ENCODE peak calls at places on chromosomes 2 and 18, in five cellular contexts. One of them, this sample, is unnamed.
A peak's percentile ranks its signal among the peaks of the same experiment; 100 is the strongest.

GRCh38 chr2:48347712-48348111 is 182.2 kb upstream of the STON1 start:
- DNase-seq in heart left ventricle: no peak
- DNase-seq in A673: peak; percentile 34
- DNase-seq in heart right ventricle: no peak
- DNase-seq in aorta: no peak
- DNase-seq in this sample: no peak

GRCh38 chr2:65587779-65588178 is 155.4 kb upstream of the SPRED2 start:
- DNase-seq in heart left ventricle: no peak
- DNase-seq in aorta: no peak
- DNase-seq in A673: no peak
- DNase-seq in heart right ventricle: no peak
- DNase-seq in this sample: no peak

GRCh38 chr2:119126650-119127049 is 31.9 kb downstream of the C1QL2 start:
- DNase-seq in heart right ventricle: no peak
- DNase-seq in A673: peak; percentile 28
- DNase-seq in aorta: no peak
- DNase-seq in heart left ventricle: no peak
- DNase-seq in this sample: peak; percentile 48

GRCh38 chr2:37324786-37325624 is at the start of gene PRKD3:
- DNase-seq in heart right ventricle: peak; percentile 43
- DNase-seq in A673: peak; percentile 90
- DNase-seq in aorta: peak; percentile 67
- DNase-seq in heart left ventricle: no peak
- DNase-seq in this sample: no peak

GRCh38 chr18:55967019-55967418 is 379.0 kb upstream of the TCF4 start:
- DNase-seq in heart left ventricle: no peak
- DNase-seq in aorta: no peak
- DNase-seq in heart right ventricle: no peak
- DNase-seq in A673: no peak
- DNase-seq in this sample: no peak

GRCh38 chr2:73911548-73912208 is 15.0 kb upstream of the DGUOK start:
- DNase-seq in aorta: no peak
- DNase-seq in heart right ventricle: no peak
- DNase-seq in A673: no peak
- DNase-seq in heart left ventricle: no peak
- DNase-seq in this sample: no peak

GRCh38 chr2:124623560-124623959 is 598.5 kb downstream of the CNTNAP5 start:
- DNase-seq in A673: no peak
- DNase-seq in heart left ventricle: no peak
- DNase-seq in aorta: no peak
- DNase-seq in heart right ventricle: no peak
- DNase-seq in this sample: no peak

GRCh38 chr2:232216028-232216427 is 162.5 kb upstream of the ALPP start:
- DNase-seq in heart left ventricle: no peak
- DNase-seq in heart right ventricle: no peak
- DNase-seq in A673: no peak
- DNase-seq in aorta: no peak
- DNase-seq in this sample: no peak

GRCh38 chr18:8238507-8238906 is 370.7 kb upstream of the RAB12 start:
- DNase-seq in heart left ventricle: no peak
- DNase-seq in heart right ventricle: no peak
- DNase-seq in aorta: no peak
- DNase-seq in A673: no peak
- DNase-seq in this sample: no peak

GRCh38 chr18:11859903-11860407 is 8.7 kb downstream of the CHMP1B start:
- DNase-seq in aorta: no peak
- DNase-seq in A673: no peak
- DNase-seq in heart right ventricle: no peak
- DNase-seq in heart left ventricle: no peak
- DNase-seq in this sample: peak; percentile 56

GRCh38 chr2:74094291-74094690 is 53.4 kb downstream of the BOLA3 start:
- DNase-seq in heart left ventricle: no peak
- DNase-seq in A673: no peak
- DNase-seq in aorta: no peak
- DNase-seq in heart right ventricle: no peak
- DNase-seq in this sample: no peak

GRCh38 chr2:11876889-11877288 is 130.5 kb downstream of the LPIN1 start:
- DNase-seq in heart left ventricle: no peak
- DNase-seq in aorta: no peak
- DNase-seq in A673: no peak
- DNase-seq in heart right ventricle: no peak
- DNase-seq in this sample: no peak

GRCh38 chr2:28896906-28897305 is 2.4 kb downstream of the WDR43 start:
- DNase-seq in aorta: no peak
- DNase-seq in A673: peak; percentile 11
- DNase-seq in heart right ventricle: no peak
- DNase-seq in heart left ventricle: no peak
- DNase-seq in this sample: no peak

GRCh38 chr18:58941426-58942099 is 76.9 kb downstream of the ZNF532 start:
- DNase-seq in heart right ventricle: no peak
- DNase-seq in A673: no peak
- DNase-seq in heart left ventricle: no peak
- DNase-seq in aorta: no peak
- DNase-seq in this sample: no peak

GRCh38 chr2:44934962-44935853 is 6.3 kb upstream of the SIX3 start:
- DNase-seq in heart right ventricle: no peak
- DNase-seq in aorta: no peak
- DNase-seq in heart left ventricle: no peak
- DNase-seq in A673: no peak
- DNase-seq in this sample: peak; percentile 77

GRCh38 chr2:38374978-38375377 is 2.1 kb downstream of the ATL2 start:
- DNase-seq in A673: no peak
- DNase-seq in aorta: no peak
- DNase-seq in heart right ventricle: no peak
- DNase-seq in heart left ventricle: no peak
- DNase-seq in this sample: no peak

GRCh38 chr18:57813245-57813644 is 10.1 kb upstream of the ATP8B1 start:
- DNase-seq in A673: no peak
- DNase-seq in heart right ventricle: no peak
- DNase-seq in heart left ventricle: no peak
- DNase-seq in aorta: no peak
- DNase-seq in this sample: no peak

GRCh38 chr2:226984461-226985226 is 148.8 kb downstream of the RHBDD1 start:
- DNase-seq in A673: peak; percentile 33
- DNase-seq in heart right ventricle: no peak
- DNase-seq in heart left ventricle: no peak
- DNase-seq in aorta: no peak
- DNase-seq in this sample: no peak

GRCh38 chr2:64017811-64018714 is 1.2 kb downstream of the VPS54 start:
- DNase-seq in heart right ventricle: no peak
- DNase-seq in heart left ventricle: no peak
- DNase-seq in A673: peak; percentile 47
- DNase-seq in aorta: no peak
- DNase-seq in this sample: peak; percentile 67

GRCh38 chr2:99879481-99879880 is 262.9 kb downstream of the AFF3 start:
- DNase-seq in heart left ventricle: no peak
- DNase-seq in aorta: no peak
- DNase-seq in A673: no peak
- DNase-seq in heart right ventricle: no peak
- DNase-seq in this sample: no peak

GRCh38 chr2:33411765-33412164 is 64.7 kb upstream of the RASGRP3 start:
- DNase-seq in heart right ventricle: no peak
- DNase-seq in heart left ventricle: no peak
- DNase-seq in A673: no peak
- DNase-seq in aorta: no peak
- DNase-seq in this sample: peak; percentile 66

GRCh38 chr2:127231130-127231865 is 11.2 kb upstream of the CYP27C1 start:
- DNase-seq in aorta: no peak
- DNase-seq in heart left ventricle: no peak
- DNase-seq in A673: no peak
- DNase-seq in heart right ventricle: no peak
- DNase-seq in this sample: no peak

GRCh38 chr2:29405266-29405665 is 290.1 kb downstream of the CLIP4 start:
- DNase-seq in heart left ventricle: no peak
- DNase-seq in aorta: no peak
- DNase-seq in heart right ventricle: no peak
- DNase-seq in A673: no peak
- DNase-seq in this sample: peak; percentile 82

GRCh38 chr2:241896746-241897201 is 27.2 kb downstream of the RTP5 start:
- DNase-seq in heart right ventricle: no peak
- DNase-seq in aorta: peak; percentile 22
- DNase-seq in A673: no peak
- DNase-seq in heart left ventricle: no peak
- DNase-seq in this sample: no peak

GRCh38 chr18:57730146-57730545 is 73.0 kb downstream of the ATP8B1 start:
- DNase-seq in heart right ventricle: no peak
- DNase-seq in heart left ventricle: no peak
- DNase-seq in A673: no peak
- DNase-seq in aorta: no peak
- DNase-seq in this sample: no peak

GRCh38 chr2:134623796-134624195 is 95.0 kb downstream of the TMEM163 start:
- DNase-seq in heart right ventricle: no peak
- DNase-seq in heart left ventricle: no peak
- DNase-seq in A673: no peak
- DNase-seq in aorta: no peak
- DNase-seq in this sample: no peak

GRCh38 chr2:172214252-172214651 is 111.6 kb upstream of the DLX2 start:
- DNase-seq in heart right ventricle: no peak
- DNase-seq in aorta: no peak
- DNase-seq in A673: no peak
- DNase-seq in heart left ventricle: no peak
- DNase-seq in this sample: no peak

GRCh38 chr2:206176128-206176527 is 16.4 kb downstream of the EEF1B2 start:
- DNase-seq in A673: no peak
- DNase-seq in aorta: no peak
- DNase-seq in heart right ventricle: no peak
- DNase-seq in heart left ventricle: no peak
- DNase-seq in this sample: peak; percentile 6

GRCh38 chr2:54289942-54290702 is 34.1 kb upstream of the TSPYL6 start:
- DNase-seq in aorta: no peak
- DNase-seq in A673: no peak
- DNase-seq in heart left ventricle: no peak
- DNase-seq in heart right ventricle: no peak
- DNase-seq in this sample: no peak

DNA sequence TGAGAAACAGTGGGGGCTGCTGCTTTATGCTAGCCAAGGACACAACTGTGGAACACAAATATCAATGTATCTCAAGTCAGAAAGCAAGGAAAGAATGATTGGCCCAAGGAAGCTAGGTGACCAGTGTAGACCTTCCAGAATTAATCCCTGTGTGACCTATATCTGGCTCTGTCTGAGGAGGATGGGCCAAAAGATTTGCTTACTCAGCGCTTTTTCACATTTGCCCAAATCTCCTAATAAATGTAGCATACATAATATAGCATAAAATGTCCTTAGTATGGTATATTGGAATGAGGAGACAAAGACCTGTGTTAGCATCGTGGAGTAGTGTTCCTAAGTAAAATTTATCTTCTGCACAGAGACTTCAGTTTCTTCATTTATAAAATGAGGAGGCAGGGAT is 66.7 kb upstream of the NT5C1B start:
- DNase-seq in aorta: no peak
- DNase-seq in A673: no peak
- DNase-seq in heart right ventricle: no peak
- DNase-seq in heart left ventricle: no peak
- DNase-seq in this sample: no peak
- H3K27ac ChIP-seq in aorta: no peak overlapping the region
- H3K27ac ChIP-seq in A673: no peak overlapping the region
- H3K27ac ChIP-seq in heart right ventricle: no peak overlapping the region
- H3K27ac ChIP-seq in heart left ventricle: no peak overlapping the region
- H3K27ac ChIP-seq in this sample: no peak overlapping the region

GRCh38 chr18:31512203-31512764 is 14.3 kb downstream of the DSG2 start:
- DNase-seq in heart right ventricle: no peak
- DNase-seq in heart left ventricle: no peak
- DNase-seq in aorta: no peak
- DNase-seq in A673: no peak
- DNase-seq in this sample: no peak
- H3K27ac ChIP-seq in heart right ventricle: no peak overlapping the region
- H3K27ac ChIP-seq in heart left ventricle: no peak overlapping the region
- H3K27ac ChIP-seq in aorta: no peak overlapping the region
- H3K27ac ChIP-seq in A673: no peak overlapping the region
- H3K27ac ChIP-seq in this sample: no peak overlapping the region

DNA sequence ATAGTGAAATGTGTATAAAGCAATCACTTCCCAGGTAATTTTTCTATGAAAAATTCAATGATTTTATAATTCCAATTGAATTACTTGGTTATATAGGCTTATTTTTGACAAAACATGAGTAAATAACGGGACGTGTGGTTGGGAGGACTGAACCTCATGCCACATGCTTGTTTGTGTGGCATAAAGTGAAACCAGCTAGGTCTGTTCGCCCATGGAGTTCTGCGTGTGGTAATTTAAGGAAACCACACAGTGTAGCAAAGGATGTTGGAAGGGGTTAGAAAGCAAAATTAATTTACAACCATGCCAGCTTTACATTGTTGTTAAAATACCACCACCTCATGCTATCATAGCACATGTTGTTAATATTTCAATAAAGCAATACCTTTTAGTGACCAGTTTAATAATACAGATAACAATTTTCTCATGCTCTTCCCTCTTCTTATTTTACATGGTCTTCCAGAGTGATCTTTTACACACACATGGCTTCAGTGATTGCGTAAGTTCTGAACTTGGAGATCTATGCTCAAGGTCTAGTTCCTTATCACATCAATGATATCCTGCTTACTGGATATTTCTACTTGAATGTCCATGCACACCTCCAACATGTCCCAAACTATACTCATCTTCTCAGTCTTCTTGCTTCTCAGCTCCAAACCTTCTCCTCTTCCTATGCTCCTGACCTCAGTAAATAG is 156.4 kb upstream of the ITGA4 start:
- DNase-seq in A673: no peak
- DNase-seq in heart right ventricle: no peak
- DNase-seq in aorta: no peak
- DNase-seq in heart left ventricle: no peak
- DNase-seq in this sample: no peak
- H3K27ac ChIP-seq in A673: no peak overlapping the region
- H3K27ac ChIP-seq in heart right ventricle: no peak overlapping the region
- H3K27ac ChIP-seq in aorta: no peak overlapping the region
- H3K27ac ChIP-seq in heart left ventricle: no peak overlapping the region
- H3K27ac ChIP-seq in this sample: no peak overlapping the region

GRCh38 chr2:102637358-102637757 is 18.0 kb downstream of the SLC9A2 start:
- DNase-seq in heart left ventricle: no peak
- DNase-seq in A673: no peak
- DNase-seq in aorta: no peak
- DNase-seq in heart right ventricle: no peak
- DNase-seq in this sample: no peak

GRCh38 chr2:102636283-102636907 is 17.0 kb downstream of the SLC9A2 start:
- DNase-seq in aorta: no peak
- DNase-seq in A673: no peak
- DNase-seq in heart right ventricle: no peak
- DNase-seq in heart left ventricle: no peak
- DNase-seq in this sample: no peak

GRCh38 chr2:102635317-102635716 is 16.0 kb downstream of the SLC9A2 start:
- DNase-seq in A673: no peak
- DNase-seq in heart right ventricle: no peak
- DNase-seq in aorta: no peak
- DNase-seq in heart left ventricle: no peak
- DNase-seq in this sample: no peak

GRCh38 chr2:102632380-102633175 is 13.2 kb downstream of the SLC9A2 start:
- DNase-seq in A673: no peak
- DNase-seq in heart left ventricle: no peak
- DNase-seq in aorta: no peak
- DNase-seq in heart right ventricle: no peak
- DNase-seq in this sample: no peak

DNA sequence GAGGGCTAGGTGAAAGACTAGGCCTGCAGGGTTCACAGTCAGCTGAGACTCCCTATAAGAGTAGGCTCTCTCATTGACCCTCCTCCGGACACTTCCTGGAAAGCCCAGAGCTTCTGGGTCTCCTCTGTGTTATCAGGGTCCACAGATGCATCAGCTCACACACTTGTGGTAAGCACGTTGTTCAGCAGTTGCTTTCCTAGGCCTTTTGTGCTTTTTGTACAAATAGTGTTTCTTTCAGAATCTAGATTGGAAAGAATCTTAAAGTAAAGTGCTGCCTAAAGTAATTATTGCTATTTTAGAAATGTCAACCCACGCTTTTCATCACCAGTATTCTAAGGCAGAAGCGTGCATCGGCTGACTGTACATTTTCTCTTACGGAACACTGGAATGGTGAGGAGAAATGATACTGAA is 15.5 kb downstream of the SLC9A2 start:
- DNase-seq in heart right ventricle: no peak
- DNase-seq in aorta: no peak
- DNase-seq in A673: no peak
- DNase-seq in heart left ventricle: no peak
- DNase-seq in this sample: no peak
- H3K27ac ChIP-seq in heart right ventricle: no peak overlapping the region
- H3K27ac ChIP-seq in aorta: no peak overlapping the region
- H3K27ac ChIP-seq in A673: no peak overlapping the region
- H3K27ac ChIP-seq in heart left ventricle: no peak overlapping the region
- H3K27ac ChIP-seq in this sample: no peak overlapping the region

This sample was measured in SJCRH30.